ENCODE peak calls at places on chromosomes 3 and 15, in four cellular contexts. P is NCI-H446; D is activated CD8-positive, alpha-beta memory T cell treated with anti-CD3 and anti-CD28 coated beads for 48 hours; C is RCC 7860. S is an unnamed sample.

GRCh38 chr3:167493240-167493639 is 19.4 kb upstream of the SERPINI2 start:
- DNase-seq in P (no peak), D (no peak), C (no peak), S (peak; percentile 54)

GRCh38 chr15:48566669-48567068 is 78.8 kb downstream of the FBN1 start:
- DNase-seq in P (no peak), D (no peak), C (no peak), S (no peak)

GRCh38 chr3:97804471-97804870 is 17.3 kb upstream of the CRYBG3 start:
- DNase-seq in P (no peak), D (no peak), C (no peak), S (no peak)

GRCh38 chr3:5122030-5122740 is at the start of gene ARL8B:
- DNase-seq in P (peak; percentile 74), D (peak; percentile 90), C (peak; percentile 62), S (peak; percentile 88)

GRCh38 chr3:96266395-96267187 is 547.8 kb upstream of the EPHA6 start:
- DNase-seq in P (no peak), D (no peak), C (peak; percentile 72), S (peak; percentile 59)

GRCh38 chr3:99859855-99860254 is 42.2 kb downstream of the CMSS1 start:
- DNase-seq in P (no peak), D (no peak), C (peak; percentile 96), S (no peak)

GRCh38 chr3:197256836-197257444 is 41.5 kb downstream of the DLG1 start:
- DNase-seq in P (peak; percentile 55), D (no peak), C (peak; percentile 39), S (peak; percentile 22)

GRCh38 chr3:189838291-189838690 is 207.1 kb downstream of the TP63 start:
- DNase-seq in P (no peak), D (no peak), C (no peak), S (no peak)

GRCh38 chr3:193391902-193392301 is 13.3 kb upstream of the ATP13A5 start:
- DNase-seq in P (no peak), D (no peak), C (no peak), S (no peak)

GRCh38 chr15:74994236-74994635 is 1.1 kb upstream of the SCAMP5 start:
- DNase-seq in P (no peak), D (no peak), C (no peak), S (no peak)

GRCh38 chr3:111650378-111651275 is 55.5 kb upstream of the ZBED2 start:
- DNase-seq in P (no peak), D (no peak), C (no peak), S (no peak)

S was measured in body of pancreas.